ENCODE peak calls at places on chromosomes 3 and 15, in eight cellular contexts. D, I, S, R, C, W, Q and J are unnamed samples. For H3K27me3, the result is how much of the 10 kb centered on the place peaks cover.

GRCh38 chr3:190382082-190382481 is 5.9 kb upstream of the CLDN16 start:
- DNase-seq in D (peak), I (no peak), S (no peak), R (peak), C (no peak), W (no peak), Q (peak), J (no peak)

GRCh38 chr3:69715204-69715603 is 24.1 kb upstream of the MITF start:
- DNase-seq in D (no peak), I (no peak), S (no peak), R (no peak), C (no peak), W (no peak), Q (no peak), J (no peak)

GRCh38 chr3:94195381-94195780 is 132.5 kb downstream of the NSUN3 start:
- DNase-seq in D (no peak), I (no peak), S (no peak), R (no peak), C (no peak), W (no peak), Q (no peak), J (no peak)

GRCh38 chr3:143808999-143809700 is 39.1 kb downstream of the SLC9A9 start:
- DNase-seq in D (peak), I (no peak), S (no peak), R (no peak), C (no peak), W (no peak), Q (no peak), J (no peak)

GRCh38 chr15:88274534-88275460 is 18.3 kb upstream of the NTRK3 start:
- DNase-seq in D (peak), I (peak), S (peak), R (peak), C (peak), W (peak), Q (no peak), J (peak)

GRCh38 chr3:65713016-65713415 is 325.7 kb downstream of the MAGI1 start:
- DNase-seq in D (peak), I (no peak), S (peak), R (peak), C (no peak), W (no peak), Q (no peak), J (no peak)

GRCh38 chr3:111808439-111808838 is 50.6 kb upstream of the PHLDB2 start:
- DNase-seq in D (peak), I (no peak), S (no peak), R (peak), C (no peak), W (no peak), Q (peak), J (no peak)

GRCh38 chr3:140250010-140250825 is 315.2 kb downstream of the CLSTN2 start:
- DNase-seq in D (no peak), I (no peak), S (no peak), R (no peak), C (peak), W (no peak), Q (no peak), J (no peak)

GRCh38 chr3:129432671-129433070 is 4.2 kb upstream of the EFCAB12 start:
- DNase-seq in D (no peak), I (no peak), S (no peak), R (no peak), C (no peak), W (no peak), Q (no peak), J (no peak)

GRCh38 chr15:48569591-48570302 is 75.8 kb downstream of the FBN1 start:
- DNase-seq in D (no peak), I (no peak), S (no peak), R (no peak), C (no peak), W (no peak), Q (no peak), J (no peak)

GRCh38 chr15:78322243-78322642 is 17.9 kb upstream of the CRABP1 start:
- DNase-seq in D (peak), I (no peak), S (no peak), R (no peak), C (no peak), W (no peak), Q (peak), J (no peak)

GRCh38 chr3:105369501-105370371 is 3.0 kb downstream of the ALCAM start:
- DNase-seq in D (peak), I (peak), S (peak), R (peak), C (peak), W (peak), Q (peak), J (peak)

GRCh38 chr3:13370609-13371008 is 49.5 kb downstream of the NUP210 start:
- DNase-seq in D (no peak), I (no peak), S (peak), R (no peak), C (no peak), W (no peak), Q (no peak), J (no peak)

GRCh38 chr15:36428102-36428845 is 151.2 kb upstream of the CDIN1 start:
- DNase-seq in D (peak), I (no peak), S (no peak), R (peak), C (no peak), W (peak), Q (peak), J (no peak)

GRCh38 chr3:70774641-70775040 is 462.2 kb upstream of the MDFIC2 start:
- DNase-seq in D (no peak), I (no peak), S (no peak), R (no peak), C (no peak), W (no peak), Q (no peak), J (no peak)

GRCh38 chr15:67839929-67840746 is at the start of gene RNU6-1:
- DNase-seq in D (peak), I (peak), S (peak), R (peak), C (peak), W (peak), Q (peak), J (peak)

GRCh38 chr3:17151598-17152373 is 267.0 kb downstream of the PLCL2 start:
- DNase-seq in D (no peak), I (peak), S (no peak), R (no peak), C (no peak), W (no peak), Q (no peak), J (peak)

GRCh38 chr15:98599911-98600685 is 48.2 kb upstream of the IGF1R start:
- DNase-seq in D (peak), I (peak), S (no peak), R (peak), C (no peak), W (peak), Q (no peak), J (peak)

GRCh38 chr3:194536883-194537637 is 50.3 kb upstream of the ATP13A3 start:
- DNase-seq in D (no peak), I (peak), S (no peak), R (peak), C (peak), W (peak), Q (peak), J (no peak)

GRCh38 chr3:43345877-43346276 is 59.5 kb downstream of the SNRK start:
- DNase-seq in D (peak), I (no peak), S (no peak), R (peak), C (no peak), W (no peak), Q (no peak), J (no peak)

GRCh38 chr15:50280271-50280670 is 14.7 kb upstream of the HDC start:
- DNase-seq in D (no peak), I (no peak), S (no peak), R (peak), C (no peak), W (no peak), Q (no peak), J (no peak)

GRCh38 chr3:184229424-184230080 is at the start of gene VWA5B2:
- DNase-seq in D (peak), I (peak), S (peak), R (peak), C (peak), W (no peak), Q (peak), J (peak)

GRCh38 chr3:150035400-150035799 is 64.7 kb upstream of the PFN2 start:
- DNase-seq in D (no peak), I (no peak), S (no peak), R (no peak), C (no peak), W (no peak), Q (no peak), J (no peak)

GRCh38 chr3:113948015-113948917 is 453 bp downstream of the ZDHHC23 start:
- DNase-seq in D (no peak), I (peak), S (peak), R (peak), C (no peak), W (no peak), Q (peak), J (peak)

GRCh38 chr15:51765751-51766150 is 14.4 kb downstream of the TMOD2 start:
- DNase-seq in D (no peak), I (no peak), S (no peak), R (no peak), C (no peak), W (no peak), Q (no peak), J (no peak)

GRCh38 chr15:57671636-57672035 is 34.9 kb upstream of the POLR2M start:
- DNase-seq in D (no peak), I (no peak), S (no peak), R (no peak), C (no peak), W (no peak), Q (no peak), J (no peak)

GRCh38 chr3:119297169-119297568 is 3.0 kb downstream of the ARHGAP31 start:
- DNase-seq in D (peak), I (no peak), S (no peak), R (no peak), C (peak), W (peak), Q (no peak), J (no peak)

GRCh38 chr15:100095896-100096600 is 245.7 kb downstream of the ADAMTS17 start:
- DNase-seq in D (no peak), I (no peak), S (no peak), R (peak), C (no peak), W (no peak), Q (no peak), J (no peak)

GRCh38 chr15:57129064-57129463 is 210.6 kb downstream of the TCF12 start:
- DNase-seq in D (no peak), I (no peak), S (no peak), R (no peak), C (no peak), W (no peak), Q (no peak), J (no peak)

GRCh38 chr3:173774275-173774674 is 376.7 kb downstream of the NLGN1 start:
- DNase-seq in D (no peak), I (no peak), S (no peak), R (no peak), C (no peak), W (no peak), Q (no peak), J (no peak)

GRCh38 chr3:158074591-158074990 is 31.6 kb downstream of the SHOX2 start:
- DNase-seq in D (no peak), I (no peak), S (no peak), R (no peak), C (no peak), W (no peak), Q (no peak), J (no peak)

GRCh38 chr3:56835626-56836025 is 33.9 kb upstream of the ARHGEF3 start:
- DNase-seq in D (peak), I (no peak), S (no peak), R (peak), C (no peak), W (no peak), Q (no peak), J (no peak)

GRCh38 chr15:34610388-34610787 is 26.9 kb upstream of the GOLGA8B start:
- DNase-seq in D (no peak), I (no peak), S (no peak), R (peak), C (no peak), W (no peak), Q (no peak), J (no peak)

GRCh38 chr15:79122943-79123342 is 32.4 kb upstream of the RASGRF1 start:
- DNase-seq in D (no peak), I (no peak), S (no peak), R (no peak), C (no peak), W (no peak), Q (no peak), J (no peak)

GRCh38 chr3:24829011-24829581 is 334.4 kb upstream of the THRB start:
- DNase-seq in D (peak), I (peak), S (peak), R (no peak), C (peak), W (no peak), Q (no peak), J (no peak)

GRCh38 chr3:9808345-9809037 is 1.6 kb upstream of the TTLL3 start:
- DNase-seq in D (peak), I (peak), S (no peak), R (peak), C (no peak), W (no peak), Q (peak), J (no peak)

GRCh38 chr15:61034793-61035710 is 194.1 kb downstream of the RORA start:
- DNase-seq in D (peak), I (no peak), S (no peak), R (no peak), C (no peak), W (no peak), Q (no peak), J (no peak)

GRCh38 chr15:85795320-85795668 is 569 bp upstream of the KLHL25 start:
- DNase-seq in D (no peak), I (no peak), S (no peak), R (no peak), C (no peak), W (no peak), Q (no peak), J (no peak)

GRCh38 chr15:85792102-85792731 is 2.5 kb downstream of the KLHL25 start:
- DNase-seq in D (no peak), I (no peak), S (no peak), R (no peak), C (no peak), W (no peak), Q (no peak), J (no peak)

GRCh38 chr15:85794598-85795319 is at the start of gene KLHL25:
- DNase-seq in D (peak), I (peak), S (peak), R (peak), C (peak), W (peak), Q (peak), J (peak)

GRCh38 chr15:85793641-85794597 is 806 bp downstream of the KLHL25 start:
- DNase-seq in D (peak), I (peak), S (no peak), R (peak), C (no peak), W (no peak), Q (no peak), J (peak)

DNA sequence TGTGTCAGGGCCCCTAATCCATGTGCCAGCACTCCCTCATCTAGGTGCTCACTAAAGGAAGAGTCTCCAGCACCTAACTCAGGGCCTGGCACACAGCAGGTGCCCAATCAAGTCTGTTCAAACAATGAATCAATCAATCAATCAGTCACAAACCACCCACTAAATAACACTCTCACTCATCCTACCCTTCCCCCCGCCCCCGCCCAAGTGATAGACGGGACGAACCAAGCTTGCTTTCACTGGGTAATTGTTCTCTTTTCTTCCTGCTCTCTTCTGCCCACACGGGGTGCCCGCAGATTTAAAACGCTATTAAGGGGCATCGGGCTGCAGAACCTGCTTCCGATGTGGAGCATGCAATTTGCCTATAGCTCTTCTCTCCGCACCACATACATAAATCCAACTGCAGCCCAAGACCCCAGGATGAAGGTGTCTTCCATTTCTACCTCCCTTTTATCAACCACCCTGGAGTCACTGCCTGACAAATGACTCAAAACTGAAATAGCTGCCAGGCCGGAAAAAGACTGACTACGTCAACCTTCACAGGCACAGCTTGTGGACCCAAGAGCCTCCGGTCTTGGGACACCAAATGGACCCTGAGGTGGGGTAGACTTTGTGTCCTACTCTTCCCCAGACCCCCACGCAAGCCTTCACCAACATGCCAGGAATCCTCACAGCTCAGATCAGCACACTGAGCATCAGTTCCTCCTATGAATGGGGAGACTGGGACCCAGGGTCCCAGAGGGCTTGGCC is 1.7 kb downstream of the KLHL25 start:
- DNase-seq in D (no peak), I (no peak), S (no peak), R (peak), C (no peak), W (no peak), Q (no peak), J (no peak)
- H3K27me3 ChIP-seq in D (under half), I (under half), S (under half), R (under half), C (under half), W (under half), Q (under half), J (under half)

DNA sequence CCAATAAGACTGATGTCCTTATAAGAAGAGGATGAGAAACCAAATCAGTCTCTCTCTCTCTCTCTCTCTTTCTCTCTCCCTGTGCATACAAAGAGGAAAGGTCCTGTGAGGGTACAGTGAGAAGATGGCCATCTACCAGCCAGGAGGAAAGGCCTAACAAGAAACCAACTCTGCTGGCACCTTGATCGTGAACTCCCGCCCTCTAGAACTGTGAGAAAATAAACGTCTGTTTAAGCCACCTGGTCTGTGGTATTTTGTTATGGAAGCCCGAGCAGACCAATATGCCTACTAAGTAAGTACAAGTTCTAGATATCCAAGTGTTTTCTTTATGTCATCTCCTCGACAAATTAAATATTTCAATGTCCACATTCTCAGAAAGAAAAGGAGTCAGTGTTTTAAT is 44.9 kb upstream of the TMC3 start:
- DNase-seq in D (no peak), I (no peak), S (no peak), R (no peak), C (no peak), W (no peak), Q (no peak), J (no peak)
- H3K4me3 ChIP-seq in D (no peak), I (no peak), S (no peak), R (no peak), C (no peak), W (no peak), Q (no peak), J (no peak)

DNA sequence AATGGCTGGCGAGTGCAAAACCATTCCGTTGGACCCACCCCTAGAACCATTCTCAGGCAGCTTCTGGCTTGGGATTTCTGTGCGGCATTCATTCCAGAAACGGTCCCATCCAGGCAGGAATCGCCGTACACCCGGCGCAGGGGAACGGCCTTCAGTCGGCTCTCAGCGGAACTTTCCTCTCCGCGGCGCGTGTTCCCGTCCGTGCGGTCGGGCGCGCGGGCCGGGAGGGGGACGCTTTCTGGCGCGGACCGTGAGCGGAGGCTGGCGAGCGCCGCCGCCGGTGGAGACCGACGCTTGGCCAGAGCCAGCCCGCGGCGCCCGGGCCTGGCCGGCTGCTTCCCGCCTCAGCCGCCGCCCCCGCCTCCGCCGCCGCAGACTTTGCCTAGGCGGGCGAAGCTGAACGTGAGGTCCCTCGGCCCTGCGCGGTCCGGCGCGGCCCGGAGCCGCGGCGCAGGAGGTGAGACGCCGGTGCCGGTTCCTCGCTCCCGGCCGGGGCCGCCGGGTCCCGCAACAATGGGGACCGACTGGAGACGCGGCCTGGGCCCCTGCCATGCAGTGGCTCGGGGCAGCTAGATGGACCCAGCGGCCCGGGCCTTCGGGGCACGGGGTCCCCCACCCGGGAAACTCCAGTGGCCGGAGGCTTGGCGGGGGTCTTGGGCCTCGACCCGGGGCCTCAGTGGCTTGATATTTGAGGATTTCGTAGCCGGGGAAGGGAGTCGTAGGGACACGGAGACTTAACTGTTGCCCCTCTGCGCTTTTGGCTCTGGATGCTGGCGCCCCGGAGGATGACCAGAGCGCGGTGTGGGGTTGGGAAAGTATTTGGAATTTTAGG is at the start of gene RAD54L2:
- DNase-seq in D (peak), I (peak), S (peak), R (peak), C (peak), W (peak), Q (peak), J (peak)
- TF ChIP-seq CTCF in D (peak), I (no peak), S (peak), R (peak), C (peak), W (peak), Q (no peak), J (no peak)

GRCh38 chr15:76343313-76343996 is 6.9 kb downstream of the ISL2 start:
- DNase-seq in D (no peak), I (no peak), S (no peak), R (no peak), C (no peak), W (no peak), Q (no peak), J (no peak)
- H3K27me3 ChIP-seq in D (half or more), I (half or more), S (half or more), R (half or more), C (half or more), W (half or more), Q (under half), J (under half)

DNA sequence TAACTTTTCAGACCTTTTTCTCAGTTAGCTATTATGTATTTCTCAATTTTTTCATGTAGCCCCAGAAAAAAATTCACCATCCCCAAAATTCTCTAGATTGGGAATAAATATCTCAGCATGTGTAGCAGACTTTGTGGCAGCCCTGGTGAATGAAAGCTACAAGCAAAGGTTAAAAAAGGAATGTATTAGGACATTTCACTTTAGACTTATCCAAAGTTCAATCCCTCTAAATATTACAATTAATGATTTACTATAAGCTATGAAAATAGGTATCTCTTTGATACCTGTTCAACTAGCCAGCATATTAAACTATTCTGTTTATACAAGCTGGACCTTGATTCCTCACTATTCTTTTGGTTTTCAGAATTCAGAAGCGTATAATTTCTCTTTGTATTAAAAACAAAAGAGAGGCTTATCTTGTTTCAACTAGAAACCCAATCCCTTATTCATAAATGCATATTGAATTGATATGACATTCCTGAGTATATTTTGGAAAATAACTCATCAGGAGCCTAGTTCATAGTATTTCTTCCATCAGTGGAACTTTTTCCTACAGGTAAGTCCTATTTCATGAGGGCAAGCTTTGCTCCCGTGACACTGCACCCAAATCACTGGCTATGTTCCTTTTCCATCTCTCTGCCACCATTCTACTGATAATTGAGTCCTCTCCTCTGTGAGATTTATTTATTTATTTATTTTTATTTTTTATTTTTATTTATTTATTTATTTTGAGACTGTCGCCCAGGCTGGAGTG is 38.0 kb downstream of the WDR72 start:
- DNase-seq in D (no peak), I (no peak), S (no peak), R (no peak), C (no peak), W (no peak), Q (no peak), J (no peak)
- H3K4me3 ChIP-seq in D (no peak), I (no peak), S (no peak), R (no peak), C (no peak), W (no peak), Q (no peak), J (no peak)